ENCODE peak calls at places on chromosomes 5 and 9, in eight cellular contexts. One of them, this sample, is unnamed.

GRCh38 chr5:141515946-141516647 is 27.2 kb downstream of the PCDHGC5 start:
- DNase-seq in progenitor cell of endocrine pancreas: no peak
- DNase-seq in neuronal stem cell: no peak
- DNase-seq in sciatic nerve: no peak
- DNase-seq in left ventricle myocardium superior: no peak
- DNase-seq in activated CD8-positive, alpha-beta memory T cell treated with anti-CD3 and anti-CD28 coated beads, Interleukin-2, amount 10 ng/mL, durations not matched to agents 7 days and 5 days: no peak
- DNase-seq in RWPE2: no peak
- DNase-seq in stimulated activated CD4-positive, alpha-beta T cell treated with anti-CD3 and anti-CD28 coated beads, Interleukin-15, amount 100 ng/mL, for 1 hour: no peak
- DNase-seq in this sample: no peak

GRCh38 chr5:149969181-149969950 is 8.8 kb downstream of the SLC26A2 start:
- DNase-seq in progenitor cell of endocrine pancreas: no peak
- DNase-seq in neuronal stem cell: no peak
- DNase-seq in sciatic nerve: no peak
- DNase-seq in left ventricle myocardium superior: no peak
- DNase-seq in activated CD8-positive, alpha-beta memory T cell treated with anti-CD3 and anti-CD28 coated beads, Interleukin-2, amount 10 ng/mL, durations not matched to agents 7 days and 5 days: no peak
- DNase-seq in RWPE2: no peak
- DNase-seq in stimulated activated CD4-positive, alpha-beta T cell treated with anti-CD3 and anti-CD28 coated beads, Interleukin-15, amount 100 ng/mL, for 1 hour: no peak
- DNase-seq in this sample: no peak

GRCh38 chr5:158135682-158136176 is 276.8 kb upstream of the CLINT1 start:
- DNase-seq in progenitor cell of endocrine pancreas: peak
- DNase-seq in neuronal stem cell: peak
- DNase-seq in sciatic nerve: peak
- DNase-seq in left ventricle myocardium superior: peak
- DNase-seq in activated CD8-positive, alpha-beta memory T cell treated with anti-CD3 and anti-CD28 coated beads, Interleukin-2, amount 10 ng/mL, durations not matched to agents 7 days and 5 days: no peak
- DNase-seq in RWPE2: no peak
- DNase-seq in stimulated activated CD4-positive, alpha-beta T cell treated with anti-CD3 and anti-CD28 coated beads, Interleukin-15, amount 100 ng/mL, for 1 hour: no peak
- DNase-seq in this sample: peak

GRCh38 chr5:126780165-126780827 is 3.4 kb downstream of the LMNB1 start:
- DNase-seq in progenitor cell of endocrine pancreas: no peak
- DNase-seq in neuronal stem cell: peak
- DNase-seq in sciatic nerve: no peak
- DNase-seq in left ventricle myocardium superior: no peak
- DNase-seq in activated CD8-positive, alpha-beta memory T cell treated with anti-CD3 and anti-CD28 coated beads, Interleukin-2, amount 10 ng/mL, durations not matched to agents 7 days and 5 days: peak
- DNase-seq in RWPE2: no peak
- DNase-seq in stimulated activated CD4-positive, alpha-beta T cell treated with anti-CD3 and anti-CD28 coated beads, Interleukin-15, amount 100 ng/mL, for 1 hour: no peak
- DNase-seq in this sample: no peak

GRCh38 chr9:93397664-93398381 is 53.7 kb upstream of the FAM120A start:
- DNase-seq in progenitor cell of endocrine pancreas: no peak
- DNase-seq in neuronal stem cell: no peak
- DNase-seq in sciatic nerve: no peak
- DNase-seq in left ventricle myocardium superior: no peak
- DNase-seq in activated CD8-positive, alpha-beta memory T cell treated with anti-CD3 and anti-CD28 coated beads, Interleukin-2, amount 10 ng/mL, durations not matched to agents 7 days and 5 days: no peak
- DNase-seq in RWPE2: no peak
- DNase-seq in stimulated activated CD4-positive, alpha-beta T cell treated with anti-CD3 and anti-CD28 coated beads, Interleukin-15, amount 100 ng/mL, for 1 hour: no peak
- DNase-seq in this sample: no peak

GRCh38 chr5:71705416-71705815 is 13.7 kb upstream of the CARTPT start:
- DNase-seq in progenitor cell of endocrine pancreas: no peak
- DNase-seq in neuronal stem cell: no peak
- DNase-seq in sciatic nerve: no peak
- DNase-seq in left ventricle myocardium superior: no peak
- DNase-seq in activated CD8-positive, alpha-beta memory T cell treated with anti-CD3 and anti-CD28 coated beads, Interleukin-2, amount 10 ng/mL, durations not matched to agents 7 days and 5 days: no peak
- DNase-seq in RWPE2: no peak
- DNase-seq in stimulated activated CD4-positive, alpha-beta T cell treated with anti-CD3 and anti-CD28 coated beads, Interleukin-15, amount 100 ng/mL, for 1 hour: no peak
- DNase-seq in this sample: no peak

GRCh38 chr9:113237026-113237425 is 15.7 kb downstream of the SLC31A1 start:
- DNase-seq in progenitor cell of endocrine pancreas: no peak
- DNase-seq in neuronal stem cell: no peak
- DNase-seq in sciatic nerve: no peak
- DNase-seq in left ventricle myocardium superior: no peak
- DNase-seq in activated CD8-positive, alpha-beta memory T cell treated with anti-CD3 and anti-CD28 coated beads, Interleukin-2, amount 10 ng/mL, durations not matched to agents 7 days and 5 days: no peak
- DNase-seq in RWPE2: no peak
- DNase-seq in stimulated activated CD4-positive, alpha-beta T cell treated with anti-CD3 and anti-CD28 coated beads, Interleukin-15, amount 100 ng/mL, for 1 hour: no peak
- DNase-seq in this sample: no peak

GRCh38 chr9:132411091-132411508 is 1.1 kb downstream of the CFAP77 start:
- DNase-seq in progenitor cell of endocrine pancreas: peak
- DNase-seq in neuronal stem cell: peak
- DNase-seq in sciatic nerve: no peak
- DNase-seq in left ventricle myocardium superior: peak
- DNase-seq in activated CD8-positive, alpha-beta memory T cell treated with anti-CD3 and anti-CD28 coated beads, Interleukin-2, amount 10 ng/mL, durations not matched to agents 7 days and 5 days: peak
- DNase-seq in RWPE2: no peak
- DNase-seq in stimulated activated CD4-positive, alpha-beta T cell treated with anti-CD3 and anti-CD28 coated beads, Interleukin-15, amount 100 ng/mL, for 1 hour: peak
- DNase-seq in this sample: peak

GRCh38 chr9:93650448-93650847 is 74.1 kb downstream of the PHF2 start:
- DNase-seq in progenitor cell of endocrine pancreas: no peak
- DNase-seq in neuronal stem cell: no peak
- DNase-seq in sciatic nerve: peak
- DNase-seq in left ventricle myocardium superior: no peak
- DNase-seq in activated CD8-positive, alpha-beta memory T cell treated with anti-CD3 and anti-CD28 coated beads, Interleukin-2, amount 10 ng/mL, durations not matched to agents 7 days and 5 days: peak
- DNase-seq in RWPE2: no peak
- DNase-seq in stimulated activated CD4-positive, alpha-beta T cell treated with anti-CD3 and anti-CD28 coated beads, Interleukin-15, amount 100 ng/mL, for 1 hour: no peak
- DNase-seq in this sample: no peak

GRCh38 chr5:180589771-180590542 is 1.3 kb downstream of the SCGB3A1 start:
- DNase-seq in progenitor cell of endocrine pancreas: no peak
- DNase-seq in neuronal stem cell: no peak
- DNase-seq in sciatic nerve: peak
- DNase-seq in left ventricle myocardium superior: no peak
- DNase-seq in activated CD8-positive, alpha-beta memory T cell treated with anti-CD3 and anti-CD28 coated beads, Interleukin-2, amount 10 ng/mL, durations not matched to agents 7 days and 5 days: no peak
- DNase-seq in RWPE2: no peak
- DNase-seq in stimulated activated CD4-positive, alpha-beta T cell treated with anti-CD3 and anti-CD28 coated beads, Interleukin-15, amount 100 ng/mL, for 1 hour: no peak
- DNase-seq in this sample: no peak

GRCh38 chr5:132114150-132115121 is 40.8 kb downstream of the CSF2 start:
- DNase-seq in progenitor cell of endocrine pancreas: no peak
- DNase-seq in neuronal stem cell: no peak
- DNase-seq in sciatic nerve: no peak
- DNase-seq in left ventricle myocardium superior: no peak
- DNase-seq in activated CD8-positive, alpha-beta memory T cell treated with anti-CD3 and anti-CD28 coated beads, Interleukin-2, amount 10 ng/mL, durations not matched to agents 7 days and 5 days: no peak
- DNase-seq in RWPE2: no peak
- DNase-seq in stimulated activated CD4-positive, alpha-beta T cell treated with anti-CD3 and anti-CD28 coated beads, Interleukin-15, amount 100 ng/mL, for 1 hour: no peak
- DNase-seq in this sample: no peak

GRCh38 chr5:177537389-177538361 is 16.7 kb downstream of the FAM193B start:
- DNase-seq in progenitor cell of endocrine pancreas: no peak
- DNase-seq in neuronal stem cell: no peak
- DNase-seq in sciatic nerve: no peak
- DNase-seq in left ventricle myocardium superior: peak
- DNase-seq in activated CD8-positive, alpha-beta memory T cell treated with anti-CD3 and anti-CD28 coated beads, Interleukin-2, amount 10 ng/mL, durations not matched to agents 7 days and 5 days: no peak
- DNase-seq in RWPE2: no peak
- DNase-seq in stimulated activated CD4-positive, alpha-beta T cell treated with anti-CD3 and anti-CD28 coated beads, Interleukin-15, amount 100 ng/mL, for 1 hour: no peak
- DNase-seq in this sample: no peak

GRCh38 chr5:76199321-76200318 is 116.4 kb downstream of the SV2C start:
- DNase-seq in progenitor cell of endocrine pancreas: no peak
- DNase-seq in neuronal stem cell: no peak
- DNase-seq in sciatic nerve: no peak
- DNase-seq in left ventricle myocardium superior: no peak
- DNase-seq in activated CD8-positive, alpha-beta memory T cell treated with anti-CD3 and anti-CD28 coated beads, Interleukin-2, amount 10 ng/mL, durations not matched to agents 7 days and 5 days: no peak
- DNase-seq in RWPE2: no peak
- DNase-seq in stimulated activated CD4-positive, alpha-beta T cell treated with anti-CD3 and anti-CD28 coated beads, Interleukin-15, amount 100 ng/mL, for 1 hour: no peak
- DNase-seq in this sample: no peak

GRCh38 chr5:38009754-38010386 is 170.0 kb upstream of the GDNF start:
- DNase-seq in progenitor cell of endocrine pancreas: no peak
- DNase-seq in neuronal stem cell: no peak
- DNase-seq in sciatic nerve: no peak
- DNase-seq in left ventricle myocardium superior: no peak
- DNase-seq in activated CD8-positive, alpha-beta memory T cell treated with anti-CD3 and anti-CD28 coated beads, Interleukin-2, amount 10 ng/mL, durations not matched to agents 7 days and 5 days: no peak
- DNase-seq in RWPE2: no peak
- DNase-seq in stimulated activated CD4-positive, alpha-beta T cell treated with anti-CD3 and anti-CD28 coated beads, Interleukin-15, amount 100 ng/mL, for 1 hour: no peak
- DNase-seq in this sample: no peak

GRCh38 chr5:179193746-179194145 is 133.6 kb downstream of the ZNF354C start:
- DNase-seq in progenitor cell of endocrine pancreas: no peak
- DNase-seq in neuronal stem cell: no peak
- DNase-seq in sciatic nerve: no peak
- DNase-seq in left ventricle myocardium superior: no peak
- DNase-seq in activated CD8-positive, alpha-beta memory T cell treated with anti-CD3 and anti-CD28 coated beads, Interleukin-2, amount 10 ng/mL, durations not matched to agents 7 days and 5 days: no peak
- DNase-seq in RWPE2: no peak
- DNase-seq in stimulated activated CD4-positive, alpha-beta T cell treated with anti-CD3 and anti-CD28 coated beads, Interleukin-15, amount 100 ng/mL, for 1 hour: no peak
- DNase-seq in this sample: no peak

GRCh38 chr9:128393971-128394370 is 22.8 kb downstream of the URM1 start:
- DNase-seq in progenitor cell of endocrine pancreas: no peak
- DNase-seq in neuronal stem cell: no peak
- DNase-seq in sciatic nerve: no peak
- DNase-seq in left ventricle myocardium superior: no peak
- DNase-seq in activated CD8-positive, alpha-beta memory T cell treated with anti-CD3 and anti-CD28 coated beads, Interleukin-2, amount 10 ng/mL, durations not matched to agents 7 days and 5 days: no peak
- DNase-seq in RWPE2: no peak
- DNase-seq in stimulated activated CD4-positive, alpha-beta T cell treated with anti-CD3 and anti-CD28 coated beads, Interleukin-15, amount 100 ng/mL, for 1 hour: no peak
- DNase-seq in this sample: no peak

This sample was measured in NCI-H1930.